ENCODE peak calls at places on chromosome 9, in four cellular contexts. F is naive thymus-derived CD8-positive, alpha-beta T cell; B is activated T-helper 1 cell treated with anti-CD3 and anti-CD28 coated beads, Interleukin-12 subunit alpha, Interleukin-12 subunit beta, Interleukin-2, Interleukin-4 antibody, amounts not matched to agents 30 ng/mL and 10 ng/mL and 1 ng/mL, durations not matched to agents 14 hours and 24 hours and 36 hours; H is non-pigmented ciliary epithelial cell. V is an unnamed sample.

GRCh38 chr9:77848897-77849296 is 182.7 kb downstream of the GNAQ start:
- DNase-seq in F (no peak), B (no peak), H (peak), V (peak)

GRCh38 chr9:37693265-37693664 is 42.5 kb downstream of the FRMPD1 start:
- DNase-seq in F (no peak), B (no peak), H (no peak), V (no peak)

GRCh38 chr9:120852240-120853018 is 9.7 kb upstream of the PSMD5 start:
- DNase-seq in F (no peak), B (no peak), H (no peak), V (no peak)

GRCh38 chr9:7180247-7180646 is 422.5 kb downstream of the KDM4C start:
- DNase-seq in F (no peak), B (no peak), H (no peak), V (no peak)

GRCh38 chr9:93477397-93477796 is 24.0 kb upstream of the FAM120AOS start:
- DNase-seq in F (no peak), B (no peak), H (no peak), V (no peak)

GRCh38 chr9:135183538-135184153 is 96.2 kb downstream of the OLFM1 start:
- DNase-seq in F (no peak), B (no peak), H (no peak), V (no peak)

GRCh38 chr9:97518909-97519307 is 17.4 kb downstream of the TMOD1 start:
- DNase-seq in F (no peak), B (no peak), H (no peak), V (peak)

GRCh38 chr9:129557192-129558036 is 63.5 kb downstream of the C9orf50 start:
- DNase-seq in F (no peak), B (no peak), H (peak), V (peak)

GRCh38 chr9:137146527-137146918 is 7.6 kb downstream of the GRIN1 start:
- DNase-seq in F (no peak), B (no peak), H (no peak), V (peak)

GRCh38 chr9:131640438-131641181 is 95.3 kb downstream of the PRRT1B start:
- DNase-seq in F (no peak), B (no peak), H (no peak), V (peak)

GRCh38 chr9:112380102-112380581 is at the start of gene HSDL2:
- DNase-seq in F (no peak), B (no peak), H (no peak), V (no peak)

GRCh38 chr9:18362901-18363685 is 110.9 kb upstream of the ADAMTSL1 start:
- DNase-seq in F (no peak), B (no peak), H (no peak), V (peak)

GRCh38 chr9:111731916-111732315 is 62.8 kb downstream of the SHOC1 start:
- DNase-seq in F (no peak), B (no peak), H (no peak), V (peak)

GRCh38 chr9:110180713-110181434 is 27.1 kb downstream of the C9orf152 start:
- DNase-seq in F (no peak), B (no peak), H (no peak), V (peak)

GRCh38 chr9:104028827-104029226 is 65.3 kb upstream of the SMC2 start:
- DNase-seq in F (no peak), B (no peak), H (no peak), V (no peak)

GRCh38 chr9:114367406-114367805 is 20.4 kb downstream of the AKNA start:
- DNase-seq in F (no peak), B (no peak), H (no peak), V (no peak)

GRCh38 chr9:4237748-4238511 is 61.9 kb downstream of the GLIS3 start:
- DNase-seq in F (peak), B (no peak), H (no peak), V (no peak)

GRCh38 chr9:134545213-134546211 is 96.1 kb upstream of the COL5A1 start:
- DNase-seq in F (no peak), B (no peak), H (no peak), V (peak)

GRCh38 chr9:132982508-132982907 is 4.0 kb downstream of the GFI1B start:
- DNase-seq in F (no peak), B (no peak), H (no peak), V (no peak)

GRCh38 chr9:9498147-9498546 is 1114.7 kb downstream of the PTPRD start:
- DNase-seq in F (no peak), B (no peak), H (no peak), V (no peak)

GRCh38 chr9:36855443-36856315 is 178.4 kb downstream of the PAX5 start:
- DNase-seq in F (peak), B (peak), H (no peak), V (peak)

GRCh38 chr9:133991211-133991921 is 758 bp downstream of the VAV2 start:
- DNase-seq in F (no peak), B (no peak), H (no peak), V (no peak)

GRCh38 chr9:27247756-27248155 is 49.2 kb downstream of the EQTN start:
- DNase-seq in F (no peak), B (no peak), H (no peak), V (peak)

V was measured in cardiac muscle cell.